ENCODE peak calls at places on chromosomes 13 and 19, in four cellular contexts. One of them, this sample, is unnamed.
A peak's percentile ranks its signal among the peaks of the same experiment; 100 is the strongest.

GRCh38 chr19:15299568-15300409 is 32.5 kb downstream of the BRD4 start:
- DNase-seq in Karpas-422: no peak
- DNase-seq in fibroblast of lung: peak; percentile 74
- DNase-seq in midbrain: no peak
- DNase-seq in this sample: no peak

GRCh38 chr13:50244913-50245574 is 229.8 kb downstream of the KCNRG start:
- DNase-seq in fibroblast of lung: peak; percentile 94
- DNase-seq in midbrain: no peak
- DNase-seq in Karpas-422: peak; percentile 56
- DNase-seq in this sample: peak; percentile 95

GRCh38 chr19:47035127-47035494 is 13.3 kb downstream of the TMEM160 start:
- DNase-seq in midbrain: no peak
- DNase-seq in fibroblast of lung: no peak
- DNase-seq in Karpas-422: peak; percentile 82
- DNase-seq in this sample: no peak

GRCh38 chr19:16325161-16325527 is 518 bp downstream of the KLF2 start:
- DNase-seq in Karpas-422: no peak
- DNase-seq in midbrain: no peak
- DNase-seq in fibroblast of lung: no peak
- DNase-seq in this sample: no peak

GRCh38 chr13:22648325-22648758 is 532.4 kb upstream of the SGCG start:
- DNase-seq in fibroblast of lung: no peak
- DNase-seq in midbrain: no peak
- DNase-seq in Karpas-422: no peak
- DNase-seq in this sample: no peak

GRCh38 chr19:480016-480855 is 16.1 kb upstream of the MADCAM1 start:
- DNase-seq in fibroblast of lung: peak; percentile 42
- DNase-seq in Karpas-422: peak; percentile 47
- DNase-seq in midbrain: peak; percentile 75
- DNase-seq in this sample: no peak

GRCh38 chr19:29302002-29302928 is 89.3 kb upstream of the UQCRFS1 start:
- DNase-seq in fibroblast of lung: no peak
- DNase-seq in Karpas-422: no peak
- DNase-seq in midbrain: no peak
- DNase-seq in this sample: no peak

GRCh38 chr19:7456964-7457541 is 31.8 kb downstream of the PEX11G start:
- DNase-seq in fibroblast of lung: no peak
- DNase-seq in midbrain: no peak
- DNase-seq in Karpas-422: no peak
- DNase-seq in this sample: peak; percentile 29

GRCh38 chr13:27605610-27606200 is 14.6 kb downstream of the LNX2 start:
- DNase-seq in midbrain: no peak
- DNase-seq in fibroblast of lung: peak; percentile 56
- DNase-seq in Karpas-422: no peak
- DNase-seq in this sample: no peak

GRCh38 chr13:110652755-110653154 is 37.4 kb downstream of the NAXD start:
- DNase-seq in Karpas-422: no peak
- DNase-seq in midbrain: no peak
- DNase-seq in fibroblast of lung: no peak
- DNase-seq in this sample: no peak

GRCh38 chr13:26749285-26749684 is 11.3 kb downstream of the GPR12 start:
- DNase-seq in Karpas-422: no peak
- DNase-seq in midbrain: no peak
- DNase-seq in fibroblast of lung: no peak
- DNase-seq in this sample: no peak

This sample was measured in A172.